ENCODE peak calls at places on chromosome 17, in eight cellular contexts. One of them, this sample, is unnamed.

GRCh38 chr17:58615768-58616659 is 75.8 kb downstream of the TEX14 start:
- DNase-seq in heart left ventricle: no peak
- DNase-seq in pancreas: no peak
- DNase-seq in prostate gland: no peak
- DNase-seq in fibroblast of lung: no peak
- DNase-seq in Peyer's patch: no peak
- DNase-seq in CD4-positive, CD25-positive, alpha-beta regulatory T cell: no peak
- DNase-seq in heart right ventricle: no peak
- DNase-seq in this sample: no peak

GRCh38 chr17:28145348-28145747 is 102.9 kb downstream of the NLK start:
- DNase-seq in heart left ventricle: no peak
- DNase-seq in pancreas: no peak
- DNase-seq in prostate gland: no peak
- DNase-seq in fibroblast of lung: no peak
- DNase-seq in Peyer's patch: no peak
- DNase-seq in CD4-positive, CD25-positive, alpha-beta regulatory T cell: no peak
- DNase-seq in heart right ventricle: no peak
- DNase-seq in this sample: no peak

GRCh38 chr17:8719291-8720246 is 25.1 kb downstream of the CCDC42 start:
- DNase-seq in heart left ventricle: no peak
- DNase-seq in pancreas: no peak
- DNase-seq in prostate gland: no peak
- DNase-seq in fibroblast of lung: no peak
- DNase-seq in Peyer's patch: no peak
- DNase-seq in CD4-positive, CD25-positive, alpha-beta regulatory T cell: no peak
- DNase-seq in heart right ventricle: no peak
- DNase-seq in this sample: peak; percentile 53

GRCh38 chr17:61495161-61495857 is 43.1 kb downstream of the TBX4 start:
- DNase-seq in heart left ventricle: no peak
- DNase-seq in pancreas: no peak
- DNase-seq in prostate gland: no peak
- DNase-seq in fibroblast of lung: peak; percentile 38
- DNase-seq in Peyer's patch: no peak
- DNase-seq in CD4-positive, CD25-positive, alpha-beta regulatory T cell: peak; percentile 7
- DNase-seq in heart right ventricle: no peak
- DNase-seq in this sample: no peak

GRCh38 chr17:81651692-81652091 is 4.7 kb downstream of the PDE6G start:
- DNase-seq in heart left ventricle: no peak
- DNase-seq in pancreas: peak; percentile 75
- DNase-seq in prostate gland: no peak
- DNase-seq in fibroblast of lung: peak; percentile 87
- DNase-seq in Peyer's patch: no peak
- DNase-seq in CD4-positive, CD25-positive, alpha-beta regulatory T cell: no peak
- DNase-seq in heart right ventricle: no peak
- DNase-seq in this sample: no peak

GRCh38 chr17:66021757-66022156 is 170.2 kb downstream of the CEP112 start:
- DNase-seq in heart left ventricle: no peak
- DNase-seq in pancreas: no peak
- DNase-seq in prostate gland: no peak
- DNase-seq in fibroblast of lung: no peak
- DNase-seq in Peyer's patch: no peak
- DNase-seq in CD4-positive, CD25-positive, alpha-beta regulatory T cell: no peak
- DNase-seq in heart right ventricle: no peak
- DNase-seq in this sample: peak; percentile 16

GRCh38 chr17:73901661-73902415 is 257.6 kb upstream of the SDK2 start:
- DNase-seq in heart left ventricle: peak; percentile 40
- DNase-seq in pancreas: peak; percentile 76
- DNase-seq in prostate gland: peak; percentile 48
- DNase-seq in fibroblast of lung: no peak
- DNase-seq in Peyer's patch: no peak
- DNase-seq in CD4-positive, CD25-positive, alpha-beta regulatory T cell: peak; percentile 10
- DNase-seq in heart right ventricle: peak; percentile 41
- DNase-seq in this sample: no peak

GRCh38 chr17:35404360-35404759 is 27.9 kb downstream of the SLFN12 start:
- DNase-seq in heart left ventricle: no peak
- DNase-seq in pancreas: no peak
- DNase-seq in prostate gland: no peak
- DNase-seq in fibroblast of lung: peak; percentile 4
- DNase-seq in Peyer's patch: no peak
- DNase-seq in CD4-positive, CD25-positive, alpha-beta regulatory T cell: peak; percentile 43
- DNase-seq in heart right ventricle: no peak
- DNase-seq in this sample: no peak

GRCh38 chr17:42618442-42619150 is 9.1 kb downstream of the TUBG1 start:
- DNase-seq in heart left ventricle: peak; percentile 64
- DNase-seq in pancreas: peak; percentile 86
- DNase-seq in prostate gland: peak; percentile 63
- DNase-seq in fibroblast of lung: peak; percentile 19
- DNase-seq in Peyer's patch: peak; percentile 37
- DNase-seq in CD4-positive, CD25-positive, alpha-beta regulatory T cell: no peak
- DNase-seq in heart right ventricle: peak; percentile 48
- DNase-seq in this sample: peak; percentile 79

GRCh38 chr17:64058547-64059115 is 38.2 kb upstream of the ICAM2 start:
- DNase-seq in heart left ventricle: no peak
- DNase-seq in pancreas: peak; percentile 68
- DNase-seq in prostate gland: no peak
- DNase-seq in fibroblast of lung: no peak
- DNase-seq in Peyer's patch: no peak
- DNase-seq in CD4-positive, CD25-positive, alpha-beta regulatory T cell: no peak
- DNase-seq in heart right ventricle: no peak
- DNase-seq in this sample: no peak
- H3K36me3 ChIP-seq in heart left ventricle: peaks cover 76% of the 10 kb centered on the region
- H3K36me3 ChIP-seq in pancreas: peaks cover 25% of the 10 kb centered on the region
- H3K36me3 ChIP-seq in prostate gland: peaks cover 5% of the 10 kb centered on the region
- H3K36me3 ChIP-seq in fibroblast of lung: no peaks in the 10 kb centered on the region
- H3K36me3 ChIP-seq in Peyer's patch: peaks cover 59% of the 10 kb centered on the region
- H3K36me3 ChIP-seq in CD4-positive, CD25-positive, alpha-beta regulatory T cell: peaks cover 68% of the 10 kb centered on the region
- H3K36me3 ChIP-seq in heart right ventricle: peaks cover 99% of the 10 kb centered on the region
- H3K36me3 ChIP-seq in this sample: peaks cover 2% of the 10 kb centered on the region

GRCh38 chr17:51289776-51290175 is 29.4 kb downstream of the UTP18 start:
- DNase-seq in heart left ventricle: no peak
- DNase-seq in pancreas: no peak
- DNase-seq in prostate gland: no peak
- DNase-seq in fibroblast of lung: peak; percentile 63
- DNase-seq in Peyer's patch: no peak
- DNase-seq in CD4-positive, CD25-positive, alpha-beta regulatory T cell: no peak
- DNase-seq in heart right ventricle: no peak
- DNase-seq in this sample: no peak

GRCh38 chr17:51287412-51287811 is 27.1 kb downstream of the UTP18 start:
- DNase-seq in heart left ventricle: no peak
- DNase-seq in pancreas: no peak
- DNase-seq in prostate gland: no peak
- DNase-seq in fibroblast of lung: no peak
- DNase-seq in Peyer's patch: no peak
- DNase-seq in CD4-positive, CD25-positive, alpha-beta regulatory T cell: no peak
- DNase-seq in heart right ventricle: no peak
- DNase-seq in this sample: no peak
- H3K36me3 ChIP-seq in heart left ventricle: peaks cover 97% of the 10 kb centered on the region
- H3K36me3 ChIP-seq in pancreas: peaks cover 18% of the 10 kb centered on the region
- H3K36me3 ChIP-seq in prostate gland: no peaks in the 10 kb centered on the region
- H3K36me3 ChIP-seq in fibroblast of lung: peaks cover 7% of the 10 kb centered on the region
- H3K36me3 ChIP-seq in Peyer's patch: peaks cover 80% of the 10 kb centered on the region
- H3K36me3 ChIP-seq in CD4-positive, CD25-positive, alpha-beta regulatory T cell: peaks cover 78% of the 10 kb centered on the region
- H3K36me3 ChIP-seq in heart right ventricle: peaks cover 99% of the 10 kb centered on the region
- H3K36me3 ChIP-seq in this sample: no peaks in the 10 kb centered on the region

GRCh38 chr17:80232438-80232837 is 12.2 kb downstream of the SLC26A11 start:
- DNase-seq in heart left ventricle: no peak
- DNase-seq in pancreas: no peak
- DNase-seq in prostate gland: no peak
- DNase-seq in fibroblast of lung: no peak
- DNase-seq in Peyer's patch: no peak
- DNase-seq in CD4-positive, CD25-positive, alpha-beta regulatory T cell: no peak
- DNase-seq in heart right ventricle: no peak
- DNase-seq in this sample: no peak

GRCh38 chr17:80229011-80229410 is 8.8 kb downstream of the SLC26A11 start:
- DNase-seq in heart left ventricle: no peak
- DNase-seq in pancreas: no peak
- DNase-seq in prostate gland: no peak
- DNase-seq in fibroblast of lung: no peak
- DNase-seq in Peyer's patch: no peak
- DNase-seq in CD4-positive, CD25-positive, alpha-beta regulatory T cell: no peak
- DNase-seq in heart right ventricle: no peak
- DNase-seq in this sample: no peak

GRCh38 chr17:80236911-80237310 is 16.7 kb downstream of the SLC26A11 start:
- DNase-seq in heart left ventricle: no peak
- DNase-seq in pancreas: peak; percentile 32
- DNase-seq in prostate gland: no peak
- DNase-seq in fibroblast of lung: no peak
- DNase-seq in Peyer's patch: no peak
- DNase-seq in CD4-positive, CD25-positive, alpha-beta regulatory T cell: no peak
- DNase-seq in heart right ventricle: no peak
- DNase-seq in this sample: no peak

GRCh38 chr17:80237386-80237785 is 17.2 kb downstream of the SLC26A11 start:
- DNase-seq in heart left ventricle: no peak
- DNase-seq in pancreas: peak; percentile 38
- DNase-seq in prostate gland: no peak
- DNase-seq in fibroblast of lung: no peak
- DNase-seq in Peyer's patch: no peak
- DNase-seq in CD4-positive, CD25-positive, alpha-beta regulatory T cell: no peak
- DNase-seq in heart right ventricle: no peak
- DNase-seq in this sample: no peak

DNA sequence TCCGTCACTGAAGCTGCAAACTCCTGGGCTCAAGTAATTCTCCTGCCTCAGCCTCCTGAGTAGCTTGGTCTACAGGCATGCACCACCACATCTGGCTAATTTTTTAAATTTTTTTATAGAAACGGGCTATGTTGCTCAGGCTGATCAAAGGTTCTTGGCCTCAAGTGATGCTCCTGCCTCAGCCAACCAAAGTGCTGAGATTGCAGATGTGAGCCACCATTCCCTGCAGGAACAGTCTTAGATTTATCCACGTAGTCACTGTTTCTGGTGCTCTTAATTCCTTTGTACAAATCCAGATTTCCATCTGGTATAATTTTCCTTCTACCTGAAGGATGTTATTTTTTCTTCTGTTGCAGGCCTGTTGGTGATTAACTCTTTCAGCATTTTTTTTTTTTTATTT is 13.0 kb downstream of the SLC26A11 start:
- DNase-seq in heart left ventricle: no peak
- DNase-seq in pancreas: no peak
- DNase-seq in prostate gland: no peak
- DNase-seq in fibroblast of lung: no peak
- DNase-seq in Peyer's patch: no peak
- DNase-seq in CD4-positive, CD25-positive, alpha-beta regulatory T cell: no peak
- DNase-seq in heart right ventricle: no peak
- DNase-seq in this sample: no peak
- H3K36me3 ChIP-seq in heart left ventricle: peaks cover 60% of the 10 kb centered on the region
- H3K36me3 ChIP-seq in pancreas: peaks cover 9% of the 10 kb centered on the region
- H3K36me3 ChIP-seq in prostate gland: no peaks in the 10 kb centered on the region
- H3K36me3 ChIP-seq in fibroblast of lung: peaks cover 4% of the 10 kb centered on the region
- H3K36me3 ChIP-seq in Peyer's patch: peaks cover 43% of the 10 kb centered on the region
- H3K36me3 ChIP-seq in CD4-positive, CD25-positive, alpha-beta regulatory T cell: peaks cover 69% of the 10 kb centered on the region
- H3K36me3 ChIP-seq in heart right ventricle: peaks cover 97% of the 10 kb centered on the region
- H3K36me3 ChIP-seq in this sample: no peaks in the 10 kb centered on the region

GRCh38 chr17:2459917-2460271 is 51.8 kb downstream of the METTL16 start:
- DNase-seq in heart left ventricle: no peak
- DNase-seq in pancreas: no peak
- DNase-seq in prostate gland: no peak
- DNase-seq in fibroblast of lung: peak; percentile 5
- DNase-seq in Peyer's patch: no peak
- DNase-seq in CD4-positive, CD25-positive, alpha-beta regulatory T cell: peak; percentile 20
- DNase-seq in heart right ventricle: no peak
- DNase-seq in this sample: no peak
- H3K36me3 ChIP-seq in heart left ventricle: peaks cover 86% of the 10 kb centered on the region
- H3K36me3 ChIP-seq in pancreas: peaks cover 30% of the 10 kb centered on the region
- H3K36me3 ChIP-seq in prostate gland: no peaks in the 10 kb centered on the region
- H3K36me3 ChIP-seq in fibroblast of lung: peaks cover 2% of the 10 kb centered on the region
- H3K36me3 ChIP-seq in Peyer's patch: peaks cover 49% of the 10 kb centered on the region
- H3K36me3 ChIP-seq in CD4-positive, CD25-positive, alpha-beta regulatory T cell: peaks cover 48% of the 10 kb centered on the region
- H3K36me3 ChIP-seq in heart right ventricle: peaks cover 96% of the 10 kb centered on the region
- H3K36me3 ChIP-seq in this sample: peaks cover 5% of the 10 kb centered on the region

DNA sequence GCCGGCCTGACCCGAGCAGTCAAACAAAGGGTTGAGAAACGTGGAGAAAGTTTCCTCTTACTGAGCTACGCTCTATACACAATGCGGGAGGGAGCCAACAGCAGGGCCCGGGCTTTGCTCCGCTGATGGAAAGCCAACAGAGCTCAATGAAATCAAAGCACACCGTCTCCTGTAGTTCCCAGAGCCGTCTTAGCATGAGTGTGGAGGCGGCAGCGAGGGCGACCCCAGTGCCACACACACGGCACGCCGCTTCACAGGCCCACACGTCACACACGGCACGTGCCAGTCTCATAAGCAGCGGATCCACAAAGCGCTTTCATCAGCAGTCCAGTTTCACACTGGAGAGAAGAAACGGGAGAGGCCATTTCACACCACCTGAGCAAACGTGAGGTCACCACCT is 34.7 kb downstream of the CYB5D2 start:
- DNase-seq in heart left ventricle: no peak
- DNase-seq in pancreas: no peak
- DNase-seq in prostate gland: no peak
- DNase-seq in fibroblast of lung: no peak
- DNase-seq in Peyer's patch: no peak
- DNase-seq in CD4-positive, CD25-positive, alpha-beta regulatory T cell: no peak
- DNase-seq in heart right ventricle: no peak
- DNase-seq in this sample: no peak
- H3K36me3 ChIP-seq in heart left ventricle: peaks cover 100% of the 10 kb centered on the region
- H3K36me3 ChIP-seq in pancreas: peaks cover 58% of the 10 kb centered on the region
- H3K36me3 ChIP-seq in prostate gland: peaks cover 17% of the 10 kb centered on the region
- H3K36me3 ChIP-seq in fibroblast of lung: peaks cover 41% of the 10 kb centered on the region
- H3K36me3 ChIP-seq in Peyer's patch: peaks cover 98% of the 10 kb centered on the region
- H3K36me3 ChIP-seq in CD4-positive, CD25-positive, alpha-beta regulatory T cell: peaks cover 63% of the 10 kb centered on the region
- H3K36me3 ChIP-seq in heart right ventricle: peaks cover 100% of the 10 kb centered on the region
- H3K36me3 ChIP-seq in this sample: no peaks in the 10 kb centered on the region

GRCh38 chr17:49029841-49030240 is 32.7 kb downstream of the IGF2BP1 start:
- DNase-seq in heart left ventricle: no peak
- DNase-seq in pancreas: no peak
- DNase-seq in prostate gland: no peak
- DNase-seq in fibroblast of lung: no peak
- DNase-seq in Peyer's patch: no peak
- DNase-seq in CD4-positive, CD25-positive, alpha-beta regulatory T cell: no peak
- DNase-seq in heart right ventricle: no peak
- DNase-seq in this sample: no peak
- H3K36me3 ChIP-seq in heart left ventricle: no peaks in the 10 kb centered on the region
- H3K36me3 ChIP-seq in pancreas: no peaks in the 10 kb centered on the region
- H3K36me3 ChIP-seq in prostate gland: no peaks in the 10 kb centered on the region
- H3K36me3 ChIP-seq in fibroblast of lung: no peaks in the 10 kb centered on the region
- H3K36me3 ChIP-seq in Peyer's patch: no peaks in the 10 kb centered on the region
- H3K36me3 ChIP-seq in CD4-positive, CD25-positive, alpha-beta regulatory T cell: no peaks in the 10 kb centered on the region
- H3K36me3 ChIP-seq in heart right ventricle: no peaks in the 10 kb centered on the region
- H3K36me3 ChIP-seq in this sample: peaks cover 14% of the 10 kb centered on the region

GRCh38 chr17:77090476-77090875 is 50.3 kb upstream of the SEC14L1 start:
- DNase-seq in heart left ventricle: no peak
- DNase-seq in pancreas: peak; percentile 5
- DNase-seq in prostate gland: no peak
- DNase-seq in fibroblast of lung: no peak
- DNase-seq in Peyer's patch: no peak
- DNase-seq in CD4-positive, CD25-positive, alpha-beta regulatory T cell: no peak
- DNase-seq in heart right ventricle: no peak
- DNase-seq in this sample: no peak
- H3K36me3 ChIP-seq in heart left ventricle: peaks cover 54% of the 10 kb centered on the region
- H3K36me3 ChIP-seq in pancreas: peaks cover 16% of the 10 kb centered on the region
- H3K36me3 ChIP-seq in prostate gland: no peaks in the 10 kb centered on the region
- H3K36me3 ChIP-seq in fibroblast of lung: peaks cover 17% of the 10 kb centered on the region
- H3K36me3 ChIP-seq in Peyer's patch: peaks cover 38% of the 10 kb centered on the region
- H3K36me3 ChIP-seq in CD4-positive, CD25-positive, alpha-beta regulatory T cell: peaks cover 44% of the 10 kb centered on the region
- H3K36me3 ChIP-seq in heart right ventricle: peaks cover 56% of the 10 kb centered on the region
- H3K36me3 ChIP-seq in this sample: peaks cover 3% of the 10 kb centered on the region

This sample was measured in Caco-2.